ENCODE peak calls at places on chromosomes 13 and 19, in nine cellular contexts. I is heart left ventricle; L is effector memory CD4-positive, alpha-beta T cell; K is IMR-90; O is skeletal muscle cell; A is psoas muscle; B is Peyer's patch; W is SJSA1; N is A549. P is an unnamed sample.

GRCh38 chr19:10514211-10515145 is 2.8 kb downstream of the S1PR5 start:
- DNase-seq in N (no peak), B (no peak), L (no peak), A (no peak), O (no peak), I (no peak), K (no peak), W (no peak), P (peak)

GRCh38 chr13:102316732-102317131 is 85.1 kb downstream of the FGF14 start:
- DNase-seq in W (no peak), B (no peak), I (no peak), K (no peak), O (no peak), N (no peak), A (no peak), L (no peak), P (no peak)

GRCh38 chr19:4077800-4078683 is 11.3 kb upstream of the ZBTB7A start:
- DNase-seq in O (no peak), B (peak), L (no peak), A (peak), W (no peak), K (no peak), N (no peak), I (peak), P (peak)

GRCh38 chr13:83024955-83025594 is 857.2 kb downstream of the SLITRK1 start:
- DNase-seq in O (no peak), B (no peak), W (no peak), A (no peak), N (no peak), L (no peak), I (no peak), K (peak), P (no peak)

GRCh38 chr13:99226493-99226892 is 25.8 kb downstream of the UBAC2 start:
- DNase-seq in K (no peak), N (no peak), L (no peak), W (peak), O (no peak), I (no peak), A (no peak), B (no peak), P (no peak)

GRCh38 chr13:73754727-73755292 is 379.4 kb downstream of the KLF12 start:
- DNase-seq in K (peak), N (peak), I (no peak), O (no peak), B (no peak), W (no peak), L (no peak), A (no peak), P (peak)

GRCh38 chr19:49150106-49150943 is 4.9 kb downstream of the HRC start:
- DNase-seq in B (peak), L (peak), O (peak), W (peak), K (peak), A (peak), I (peak), N (peak), P (peak)

GRCh38 chr13:97359181-97360057 is 74.5 kb upstream of the RAP2A start:
- DNase-seq in O (peak), I (no peak), K (peak), W (peak), L (peak), N (peak), A (no peak), B (no peak), P (peak)

GRCh38 chr13:105997436-105998232 is 537.8 kb downstream of the EFNB2 start:
- DNase-seq in B (no peak), N (no peak), A (no peak), W (no peak), L (no peak), O (peak), K (no peak), I (no peak), P (no peak)

GRCh38 chr13:45393941-45394570 is 24.1 kb downstream of the SLC25A30 start:
- DNase-seq in L (peak), W (peak), I (no peak), O (no peak), A (no peak), K (peak), B (no peak), N (peak), P (no peak)

GRCh38 chr19:57560049-57560491 is 407 bp upstream of the ZNF550 start:
- DNase-seq in I (peak), O (peak), K (peak), W (peak), N (no peak), B (no peak), A (peak), L (no peak), P (no peak)

GRCh38 chr19:991174-991931 is 7.2 kb downstream of the WDR18 start:
- DNase-seq in I (no peak), L (peak), W (peak), O (peak), B (no peak), K (peak), A (peak), N (no peak), P (peak)

GRCh38 chr19:8576273-8576993 is 809 bp downstream of the MYO1F start:
- DNase-seq in N (no peak), W (no peak), I (no peak), B (peak), K (no peak), O (no peak), L (no peak), A (no peak), P (no peak)

GRCh38 chr19:50410109-50410508 is 8.6 kb upstream of the SPIB start:
- DNase-seq in B (no peak), K (no peak), N (no peak), L (no peak), A (no peak), W (no peak), I (no peak), O (no peak), P (no peak)

GRCh38 chr19:54462713-54463530 is 656 bp downstream of the LENG9 start:
- DNase-seq in O (peak), W (no peak), I (peak), L (peak), K (peak), A (peak), B (peak), N (no peak), P (peak)

GRCh38 chr13:88979465-88980180 is 1308.5 kb downstream of the SLITRK5 start:
- DNase-seq in I (no peak), A (no peak), L (no peak), N (no peak), O (peak), B (no peak), W (no peak), K (no peak), P (no peak)

GRCh38 chr13:103656329-103656728 is 590.1 kb upstream of the SLC10A2 start:
- DNase-seq in N (no peak), A (no peak), O (no peak), I (no peak), K (no peak), W (no peak), B (no peak), L (no peak), P (no peak)

GRCh38 chr19:51316688-51317087 is 5.2 kb downstream of the IGLON5 start:
- DNase-seq in K (no peak), L (no peak), B (no peak), I (no peak), N (no peak), W (no peak), O (no peak), A (no peak), P (no peak)

GRCh38 chr13:28820099-28821051 is at the start of gene MTUS2:
- DNase-seq in O (no peak), W (no peak), K (no peak), N (no peak), L (no peak), B (no peak), A (no peak), I (no peak), P (peak)

GRCh38 chr13:36323408-36323807 is 22.8 kb downstream of the SPART start:
- DNase-seq in A (no peak), N (no peak), B (no peak), K (no peak), W (no peak), L (no peak), O (no peak), I (no peak), P (no peak)
- H3K4me3 ChIP-seq in A (no peak), N (no peak), B (no peak), K (no peak), W (no peak), L (no peak), O (no peak), I (no peak), P (no peak)

DNA sequence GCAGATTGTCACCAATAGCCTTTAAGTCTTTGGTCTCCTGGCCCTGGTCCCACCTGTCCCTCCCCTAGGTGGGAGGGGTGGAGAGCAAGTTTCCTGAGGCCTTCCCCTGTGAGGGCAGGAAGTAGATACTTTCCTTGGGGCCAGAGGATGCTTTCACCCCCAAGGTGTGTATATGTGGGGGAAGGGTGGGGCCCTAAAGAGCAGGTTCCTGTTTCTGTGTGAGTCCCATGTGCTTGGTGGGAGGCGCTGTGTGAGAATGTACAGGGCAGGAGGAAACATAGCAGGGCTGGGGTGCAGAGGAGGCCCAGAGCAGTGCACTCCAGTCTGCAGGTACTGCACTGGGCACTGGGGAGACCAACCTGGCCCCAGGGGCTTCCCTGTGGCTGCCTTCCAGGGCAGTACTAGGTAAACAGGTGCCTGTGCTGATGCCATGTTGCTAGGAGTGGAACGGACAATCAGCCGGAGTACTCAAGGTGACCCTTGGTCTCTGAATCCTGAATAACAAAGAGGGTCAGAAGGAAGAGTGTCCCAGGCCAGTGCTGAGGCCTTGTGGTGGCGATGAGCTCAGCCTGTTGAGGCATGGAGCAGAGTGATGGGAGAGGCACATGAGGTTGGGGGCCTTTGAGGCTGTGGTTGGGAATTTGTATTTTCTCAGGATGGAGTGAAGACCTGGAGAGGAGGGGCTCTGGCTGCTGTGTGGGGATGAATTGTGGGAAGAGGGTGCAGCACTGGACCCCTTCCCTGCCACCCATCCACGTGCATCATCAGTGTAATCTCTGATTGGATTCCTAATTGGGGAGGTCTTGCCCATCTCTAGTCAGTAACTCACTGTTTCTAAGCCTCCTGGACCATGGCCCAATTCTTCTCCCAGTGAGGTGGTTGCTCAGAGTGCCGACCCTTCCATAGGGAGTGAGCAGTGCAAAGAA is 5.1 kb downstream of the EGLN2 start:
- DNase-seq in A (no peak), I (no peak), W (no peak), L (peak), B (peak), O (no peak), N (no peak), K (no peak), P (peak)
- H3K4me3 ChIP-seq in A (peak), I (peak), W (no peak), L (peak), B (no peak), O (no peak), N (no peak), K (no peak), P (peak)

GRCh38 chr19:17406039-17406886 is 833 bp upstream of the BST2 start:
- DNase-seq in N (no peak), B (peak), L (no peak), K (no peak), O (peak), W (peak), I (no peak), A (no peak), P (no peak)

GRCh38 chr19:17406887-17407196 is 1.4 kb upstream of the BST2 start:
- DNase-seq in A (no peak), K (no peak), L (no peak), B (no peak), O (no peak), W (no peak), N (no peak), I (no peak), P (no peak)

GRCh38 chr19:17404015-17404414 is 1.4 kb downstream of the BST2 start:
- DNase-seq in I (no peak), O (no peak), B (no peak), L (no peak), A (no peak), W (no peak), N (no peak), K (no peak), P (no peak)

GRCh38 chr19:17404621-17405249 is 695 bp downstream of the BST2 start:
- DNase-seq in L (no peak), W (no peak), A (no peak), N (no peak), B (no peak), I (no peak), K (no peak), O (no peak), P (no peak)

DNA sequence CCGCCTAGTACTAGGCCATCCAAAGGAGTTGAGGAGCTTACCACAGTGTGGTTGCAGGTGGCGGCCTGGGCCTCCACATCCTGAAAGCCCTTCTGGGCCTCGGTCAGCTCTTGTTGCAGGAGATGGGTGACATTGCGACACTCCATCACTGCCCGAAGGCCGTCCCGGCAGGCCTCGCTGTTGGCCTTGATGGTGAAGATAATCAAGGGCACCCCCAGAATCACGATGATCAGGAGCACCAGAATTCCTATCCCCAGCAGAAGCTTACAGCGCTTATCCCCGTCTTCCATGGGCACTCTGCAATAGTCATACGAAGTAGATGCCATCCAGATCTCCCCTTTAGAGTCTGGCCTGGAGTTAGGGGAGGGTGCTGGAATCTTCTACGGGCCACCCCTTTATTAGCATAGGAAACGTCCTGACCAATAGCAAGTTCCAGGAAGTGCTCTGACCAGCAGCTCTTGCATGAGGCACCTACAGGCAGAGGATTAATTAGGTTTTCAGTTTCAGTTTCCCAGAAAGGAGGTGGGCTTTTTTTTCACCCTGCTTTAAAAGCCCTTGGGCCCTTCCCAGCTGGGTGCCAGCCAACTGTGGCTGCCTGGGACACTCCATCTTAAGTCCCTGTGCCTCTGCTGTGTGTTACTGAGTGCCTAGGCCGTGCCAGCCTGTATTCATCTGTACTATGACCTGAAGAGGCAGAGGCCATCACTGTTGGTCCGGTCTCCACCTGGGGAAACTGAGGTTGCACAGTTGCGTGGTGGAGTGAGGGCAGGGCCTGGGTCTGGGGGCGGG is at the start of gene BST2:
- DNase-seq in N (no peak), O (no peak), B (peak), W (no peak), A (peak), K (peak), I (no peak), L (peak), P (peak)
- H3K4me3 ChIP-seq in N (no peak), O (no peak), B (peak), W (no peak), A (peak), K (no peak), I (peak), L (peak), P (peak)

DNA sequence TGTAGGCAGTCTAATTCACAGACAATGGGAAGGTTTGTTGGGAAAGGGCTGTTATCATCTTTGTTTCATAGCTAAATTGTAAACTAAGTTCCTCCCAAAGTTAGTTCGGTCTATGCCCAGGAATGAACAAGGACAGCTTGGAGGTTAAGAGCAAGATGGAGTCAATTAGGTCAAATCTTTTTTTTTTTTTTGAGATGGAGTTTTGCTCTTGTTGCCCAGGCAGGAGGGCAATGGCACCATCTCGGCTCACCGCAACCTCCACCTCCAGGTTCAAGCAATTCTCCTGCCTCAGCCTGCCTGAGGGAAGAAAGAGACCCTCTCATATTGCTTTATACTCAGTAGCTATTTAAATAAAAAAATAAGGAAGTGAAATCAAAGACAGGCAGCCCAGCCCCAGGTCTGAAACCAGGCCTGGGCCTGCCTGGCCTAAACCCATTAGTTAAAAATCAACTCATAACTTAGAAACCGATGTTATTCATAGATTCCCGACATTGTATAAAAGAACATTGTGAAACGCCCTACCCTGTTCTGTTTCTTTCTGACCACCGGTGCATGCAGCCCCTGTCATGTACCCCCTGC is 297.4 kb upstream of the SGCG start:
- DNase-seq in I (no peak), A (no peak), W (no peak), L (no peak), N (no peak), B (no peak), O (no peak), K (no peak), P (no peak)
- H3K4me3 ChIP-seq in I (no peak), A (no peak), W (no peak), L (no peak), N (no peak), B (no peak), O (no peak), K (no peak), P (no peak)

GRCh38 chr19:41971363-41971762 is 12.2 kb upstream of the RABAC1 start:
- DNase-seq in B (no peak), L (no peak), K (no peak), I (no peak), A (no peak), N (no peak), O (no peak), W (no peak), P (no peak)
- H3K4me3 ChIP-seq in B (no peak), L (no peak), K (no peak), I (no peak), A (no peak), N (no peak), O (no peak), W (no peak), P (no peak)

P was measured in naive thymus-derived CD4-positive, alpha-beta T cell.